ENCODE peak calls at places on chromosomes 13 and 19, in eight cellular contexts. C, U, R, X, S, H, G and P are unnamed samples.

GRCh38 chr13:29474991-29475390 is 120.5 kb downstream of the SLC7A1 start:
- DNase-seq in C (no peak), U (no peak), R (no peak), X (peak; percentile 31), S (peak; percentile 95), H (no peak), G (no peak), P (no peak)

GRCh38 chr13:78603240-78603947 is at the start of gene POU4F1:
- DNase-seq in C (no peak), U (peak; percentile 22), R (peak; percentile 93), X (no peak), S (no peak), H (no peak), G (peak; percentile 82), P (no peak)

GRCh38 chr13:97112451-97113152 is 109.5 kb upstream of the MBNL2 start:
- DNase-seq in C (no peak), U (no peak), R (no peak), X (no peak), S (no peak), H (no peak), G (no peak), P (no peak)

GRCh38 chr19:33310606-33311325 is 8.4 kb upstream of the CEBPA start:
- DNase-seq in C (no peak), U (no peak), R (no peak), X (no peak), S (no peak), H (no peak), G (no peak), P (peak; percentile 47)

GRCh38 chr13:66323695-66324094 is 906.4 kb downstream of the PCDH9 start:
- DNase-seq in C (no peak), U (no peak), R (no peak), X (no peak), S (no peak), H (no peak), G (no peak), P (no peak)

GRCh38 chr19:45076851-45077730 is 813 bp upstream of the ZNF296 start:
- DNase-seq in C (no peak), U (no peak), R (no peak), X (no peak), S (no peak), H (no peak), G (no peak), P (no peak)

GRCh38 chr13:36006347-36006746 is 124.8 kb downstream of the DCLK1 start:
- DNase-seq in C (no peak), U (no peak), R (no peak), X (no peak), S (peak; percentile 42), H (no peak), G (no peak), P (no peak)

GRCh38 chr13:29704648-29705047 is 109.2 kb upstream of the SLC7A1 start:
- DNase-seq in C (no peak), U (no peak), R (no peak), X (no peak), S (no peak), H (no peak), G (no peak), P (no peak)

GRCh38 chr13:29706923-29707322 is 111.4 kb upstream of the SLC7A1 start:
- DNase-seq in C (no peak), U (no peak), R (no peak), X (no peak), S (no peak), H (no peak), G (no peak), P (no peak)

GRCh38 chr19:6743714-6744380 is 4.4 kb downstream of the TRIP10 start:
- DNase-seq in C (no peak), U (no peak), R (peak; percentile 77), X (no peak), S (no peak), H (no peak), G (no peak), P (no peak)

GRCh38 chr19:46618670-46619231 is 6.1 kb downstream of the PTGIR start:
- DNase-seq in C (no peak), U (no peak), R (no peak), X (no peak), S (no peak), H (peak; percentile 65), G (no peak), P (no peak)

GRCh38 chr19:19691683-19692082 is 23.0 kb downstream of the ZNF101 start:
- DNase-seq in C (no peak), U (no peak), R (no peak), X (no peak), S (no peak), H (no peak), G (no peak), P (no peak)

GRCh38 chr19:51796195-51796679 is 1.3 kb downstream of the FPR3 start:
- DNase-seq in C (no peak), U (no peak), R (no peak), X (no peak), S (no peak), H (no peak), G (no peak), P (no peak)

GRCh38 chr19:58229255-58229639 is 533 bp downstream of the ZNF544 start:
- DNase-seq in C (no peak), U (no peak), R (peak; percentile 65), X (no peak), S (no peak), H (no peak), G (peak; percentile 26), P (no peak)

GRCh38 chr13:52371736-52372247 is 34.2 kb downstream of the THSD1 start:
- DNase-seq in C (no peak), U (no peak), R (peak; percentile 20), X (no peak), S (peak; percentile 38), H (no peak), G (no peak), P (no peak)

GRCh38 chr19:28855216-28855615 is 357.7 kb downstream of the UQCRFS1 start:
- DNase-seq in C (no peak), U (no peak), R (no peak), X (no peak), S (no peak), H (no peak), G (no peak), P (no peak)

GRCh38 chr13:46629811-46630413 is 76.9 kb downstream of the LRCH1 start:
- DNase-seq in C (no peak), U (no peak), R (no peak), X (no peak), S (no peak), H (no peak), G (no peak), P (no peak)

GRCh38 chr13:48783181-48783630 is 129.5 kb downstream of the CYSLTR2 start:
- DNase-seq in C (no peak), U (no peak), R (no peak), X (peak; percentile 99), S (no peak), H (peak; percentile 20), G (no peak), P (peak; percentile 90)

GRCh38 chr19:46205183-46205984 is 24.2 kb upstream of the IGFL1 start:
- DNase-seq in C (no peak), U (no peak), R (peak; percentile 27), X (no peak), S (no peak), H (no peak), G (no peak), P (no peak)

GRCh38 chr13:23159205-23159586 is 21.6 kb upstream of the SGCG start:
- DNase-seq in C (no peak), U (no peak), R (peak; percentile 82), X (no peak), S (peak; percentile 8), H (no peak), G (peak; percentile 74), P (no peak)

GRCh38 chr19:24054044-24054935 is 32.7 kb upstream of the ZNF254 start:
- DNase-seq in C (no peak), U (no peak), R (no peak), X (peak; percentile 67), S (peak; percentile 70), H (no peak), G (no peak), P (peak; percentile 51)

GRCh38 chr19:6047741-6048231 is 62.5 kb downstream of the RFX2 start:
- DNase-seq in C (no peak), U (no peak), R (peak; percentile 80), X (no peak), S (no peak), H (no peak), G (peak; percentile 67), P (peak; percentile 48)

GRCh38 chr13:28531195-28531955 is 36.4 kb upstream of the FLT1 start:
- DNase-seq in C (no peak), U (no peak), R (peak; percentile 79), X (no peak), S (no peak), H (no peak), G (peak; percentile 81), P (peak; percentile 50)

GRCh38 chr13:40639226-40639681 is 27.2 kb downstream of the FOXO1 start:
- DNase-seq in C (no peak), U (no peak), R (no peak), X (no peak), S (no peak), H (no peak), G (no peak), P (no peak)

GRCh38 chr19:52943134-52943883 is 19.4 kb downstream of the ZNF816 start:
- DNase-seq in C (no peak), U (no peak), R (no peak), X (no peak), S (no peak), H (no peak), G (no peak), P (no peak)

GRCh38 chr13:82829040-82829439 is 1053.2 kb downstream of the SLITRK1 start:
- DNase-seq in C (no peak), U (no peak), R (no peak), X (no peak), S (no peak), H (no peak), G (no peak), P (no peak)

GRCh38 chr13:33174491-33174890 is 111.1 kb downstream of the STARD13 start:
- DNase-seq in C (no peak), U (no peak), R (no peak), X (no peak), S (no peak), H (no peak), G (no peak), P (no peak)

GRCh38 chr13:110185696-110186095 is 121.3 kb downstream of the COL4A1 start:
- DNase-seq in C (no peak), U (no peak), R (no peak), X (peak; percentile 81), S (peak; percentile 22), H (no peak), G (no peak), P (no peak)

GRCh38 chr13:39998166-39998565 is 342.7 kb downstream of the COG6 start:
- DNase-seq in C (no peak), U (no peak), R (peak; percentile 8), X (no peak), S (no peak), H (no peak), G (no peak), P (no peak)

GRCh38 chr19:34996978-34997640 is 3.0 kb upstream of the GRAMD1A start:
- DNase-seq in C (no peak), U (no peak), R (no peak), X (no peak), S (no peak), H (no peak), G (no peak), P (no peak)

GRCh38 chr13:98488736-98489135 is 88.2 kb downstream of the STK24 start:
- DNase-seq in C (no peak), U (no peak), R (no peak), X (no peak), S (no peak), H (no peak), G (no peak), P (no peak)

GRCh38 chr19:3450796-3451411 is 29.4 kb downstream of the SMIM24 start:
- DNase-seq in C (no peak), U (no peak), R (no peak), X (peak; percentile 98), S (peak; percentile 99), H (no peak), G (no peak), P (no peak)

GRCh38 chr13:110714798-110715394 is 1.4 kb downstream of the ING1 start:
- DNase-seq in C (peak; percentile 9), U (peak; percentile 42), R (peak; percentile 74), X (no peak), S (no peak), H (peak; percentile 49), G (peak; percentile 53), P (no peak)

GRCh38 chr13:98482476-98483444 is 94.1 kb downstream of the STK24 start:
- DNase-seq in C (no peak), U (no peak), R (peak; percentile 45), X (no peak), S (peak; percentile 42), H (peak; percentile 17), G (no peak), P (peak; percentile 94)